ENCODE peak calls at places on chromosomes 1 and 21, in seven cellular contexts. U is CD4-positive, alpha-beta T cell; Y is fibroblast of lung; O is foreskin keratinocyte; Q is neural progenitor cell; C is endothelial cell of umbilical vein; H is psoas muscle. I is an unnamed sample.

GRCh38 chr21:39347537-39347936 is 1.4 kb downstream of the HMGN1 start:
- DNase-seq in H (no peak), Y (no peak), C (peak), Q (no peak), U (no peak), O (no peak), I (no peak)

GRCh38 chr1:204345941-204346678 is 13.6 kb downstream of the PLEKHA6 start:
- DNase-seq in Q (no peak), U (no peak), H (no peak), C (no peak), O (no peak), Y (no peak), I (no peak)

GRCh38 chr1:207028884-207029283 is 3.7 kb downstream of the C1orf116 start:
- DNase-seq in O (no peak), Y (no peak), H (no peak), Q (no peak), C (no peak), U (no peak), I (no peak)

GRCh38 chr1:165152727-165153126 is 203.8 kb downstream of the LMX1A start:
- DNase-seq in H (peak), C (no peak), Q (peak), Y (no peak), O (no peak), U (no peak), I (no peak)

GRCh38 chr1:56031011-56031410 is 548.4 kb downstream of the PLPP3 start:
- DNase-seq in O (no peak), Y (no peak), Q (no peak), U (no peak), C (peak), H (no peak), I (no peak)

GRCh38 chr1:189510827-189511226 is 966.8 kb downstream of the BRINP3 start:
- DNase-seq in C (no peak), U (no peak), H (no peak), Q (no peak), Y (no peak), O (no peak), I (no peak)

GRCh38 chr1:30809514-30810263 is 52.1 kb upstream of the LAPTM5 start:
- DNase-seq in Q (peak), O (no peak), Y (peak), H (no peak), C (peak), U (no peak), I (peak)

GRCh38 chr1:162873671-162874666 is 13.0 kb upstream of the CCDC190 start:
- DNase-seq in Q (no peak), H (no peak), U (no peak), O (no peak), Y (peak), C (peak), I (peak)

GRCh38 chr21:29449306-29449940 is 150.7 kb downstream of the BACH1 start:
- DNase-seq in Y (no peak), H (no peak), U (no peak), C (no peak), O (no peak), Q (no peak), I (no peak)

GRCh38 chr1:38727629-38728175 is 131.9 kb downstream of the RRAGC start:
- DNase-seq in U (no peak), C (no peak), Y (no peak), O (no peak), Q (peak), H (no peak), I (no peak)

GRCh38 chr1:203148127-203148526 is 20.6 kb downstream of the ADORA1 start:
- DNase-seq in Y (no peak), O (no peak), H (no peak), C (no peak), U (no peak), Q (no peak), I (no peak)

GRCh38 chr1:94004924-94005323 is 95.7 kb upstream of the GCLM start:
- DNase-seq in Y (no peak), O (peak), Q (no peak), U (no peak), H (no peak), C (no peak), I (no peak)

GRCh38 chr1:90201467-90202358 is 206.8 kb downstream of the ZNF326 start:
- DNase-seq in C (no peak), Q (no peak), U (no peak), H (no peak), Y (peak), O (peak), I (peak)

GRCh38 chr1:2944705-2945104 is 76.6 kb upstream of the ACTRT2 start:
- DNase-seq in H (no peak), Q (no peak), Y (no peak), U (no peak), O (no peak), C (no peak), I (no peak)

GRCh38 chr1:67560580-67561285 is 124.3 kb upstream of the GADD45A start:
- DNase-seq in O (no peak), H (no peak), C (no peak), Q (no peak), Y (no peak), U (no peak), I (no peak)

GRCh38 chr1:167491586-167492408 is 26.5 kb downstream of the CD247 start:
- DNase-seq in Y (no peak), Q (peak), H (no peak), O (no peak), C (no peak), U (no peak), I (no peak)

GRCh38 chr1:28601696-28602095 is 9.6 kb downstream of the RAB42 start:
- DNase-seq in Y (peak), H (no peak), Q (no peak), U (no peak), O (peak), C (peak), I (peak)

GRCh38 chr1:94092210-94092613 is 28.7 kb downstream of the ABCA4 start:
- DNase-seq in Y (peak), U (no peak), C (peak), H (no peak), Q (no peak), O (no peak), I (no peak)

GRCh38 chr1:152252157-152252556 is 28.2 kb upstream of the HRNR start:
- DNase-seq in O (peak), Y (no peak), H (no peak), Q (no peak), U (no peak), C (no peak), I (no peak)

GRCh38 chr1:20590313-20590777 is 1.4 kb downstream of the CDA start:
- DNase-seq in O (no peak), Q (no peak), H (peak), Y (peak), C (no peak), U (no peak), I (no peak)

GRCh38 chr1:15189692-15190321 is 36.3 kb downstream of the TMEM51 start:
- DNase-seq in C (no peak), O (no peak), U (no peak), Y (no peak), Q (no peak), H (no peak), I (no peak)

GRCh38 chr1:25619101-25619890 is 2.7 kb downstream of the MAN1C1 start:
- DNase-seq in Q (peak), C (peak), H (peak), O (no peak), U (peak), Y (peak), I (no peak)

GRCh38 chr1:25616080-25616931 is at the start of gene MAN1C1:
- DNase-seq in U (peak), H (peak), Y (peak), Q (peak), O (no peak), C (peak), I (peak)

GRCh38 chr1:25616932-25617625 is 488 bp downstream of the MAN1C1 start:
- DNase-seq in C (no peak), O (no peak), Y (no peak), Q (peak), U (no peak), H (peak), I (no peak)

GRCh38 chr1:25618433-25618808 is 1.8 kb downstream of the MAN1C1 start:
- DNase-seq in Q (peak), C (no peak), Y (no peak), U (no peak), O (no peak), H (no peak), I (no peak)

DNA sequence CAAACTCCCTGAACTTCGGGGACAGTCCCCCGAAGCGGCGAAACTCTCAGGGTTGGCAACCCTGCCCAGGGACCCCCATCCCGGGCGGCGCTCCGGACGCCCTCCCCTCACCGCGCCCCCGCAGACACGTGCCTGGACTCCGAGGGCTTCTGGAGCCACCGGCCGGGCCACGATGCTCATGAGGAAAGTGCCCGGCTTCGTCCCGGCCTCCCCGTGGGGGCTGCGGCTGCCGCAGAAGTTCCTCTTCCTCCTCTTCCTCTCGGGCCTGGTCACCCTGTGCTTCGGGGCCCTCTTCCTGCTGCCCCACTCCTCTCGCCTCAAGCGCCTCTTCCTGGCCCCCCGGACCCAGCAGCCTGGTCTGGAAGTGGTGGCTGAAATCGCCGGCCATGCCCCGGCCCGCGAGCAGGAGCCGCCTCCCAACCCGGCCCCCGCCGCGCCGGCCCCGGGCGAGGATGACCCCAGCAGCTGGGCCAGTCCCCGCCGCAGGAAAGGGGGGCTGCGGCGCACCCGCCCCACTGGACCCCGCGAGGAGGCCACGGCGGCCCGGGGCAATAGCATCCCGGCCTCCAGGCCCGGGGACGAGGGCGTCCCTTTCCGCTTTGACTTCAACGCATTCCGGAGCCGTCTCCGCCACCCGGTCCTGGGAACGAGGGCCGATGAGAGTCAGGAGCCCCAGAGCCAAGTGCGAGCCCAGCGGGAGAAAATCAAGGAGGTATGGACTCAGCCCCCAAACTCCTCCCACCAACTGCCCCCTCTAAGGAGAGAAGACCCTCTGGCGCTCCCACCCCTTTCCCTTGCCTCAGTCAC is 1.2 kb downstream of the MAN1C1 start:
- DNase-seq in Y (no peak), Q (peak), U (no peak), C (no peak), O (no peak), H (peak), I (no peak)
- H3K27ac ChIP-seq in Y (no peak), Q (no peak), U (peak), C (no peak), O (no peak), H (no peak), I (no peak)

GRCh38 chr1:62926681-62927252 is 142.8 kb downstream of the ATG4C start:
- DNase-seq in Y (no peak), C (no peak), U (no peak), Q (no peak), H (no peak), O (no peak), I (no peak)
- TF ChIP-seq CTCF in Y (no peak), C (no peak), U (no peak), Q (peak), H (no peak), O (peak), I (no peak)

GRCh38 chr1:209883341-209883971 is 54.6 kb upstream of the SYT14 start:
- DNase-seq in C (peak), H (no peak), Y (peak), O (no peak), Q (peak), U (no peak), I (peak)

GRCh38 chr1:209886219-209886536 is 51.8 kb upstream of the SYT14 start:
- DNase-seq in H (no peak), U (no peak), O (no peak), Q (no peak), C (peak), Y (no peak), I (no peak)

GRCh38 chr1:209885403-209886218 is 52.4 kb upstream of the SYT14 start:
- DNase-seq in C (no peak), H (no peak), Y (no peak), U (no peak), O (no peak), Q (no peak), I (no peak)

GRCh38 chr1:209884249-209884648 is 53.8 kb upstream of the SYT14 start:
- DNase-seq in H (no peak), O (no peak), U (no peak), C (peak), Q (no peak), Y (peak), I (no peak)

GRCh38 chr1:209884665-209885117 is 53.3 kb upstream of the SYT14 start:
- DNase-seq in H (no peak), Y (peak), C (peak), U (no peak), O (peak), Q (no peak), I (peak)
- H3K27ac ChIP-seq in H (no peak), Y (peak), C (peak), U (no peak), O (peak), Q (no peak), I (peak)

DNA sequence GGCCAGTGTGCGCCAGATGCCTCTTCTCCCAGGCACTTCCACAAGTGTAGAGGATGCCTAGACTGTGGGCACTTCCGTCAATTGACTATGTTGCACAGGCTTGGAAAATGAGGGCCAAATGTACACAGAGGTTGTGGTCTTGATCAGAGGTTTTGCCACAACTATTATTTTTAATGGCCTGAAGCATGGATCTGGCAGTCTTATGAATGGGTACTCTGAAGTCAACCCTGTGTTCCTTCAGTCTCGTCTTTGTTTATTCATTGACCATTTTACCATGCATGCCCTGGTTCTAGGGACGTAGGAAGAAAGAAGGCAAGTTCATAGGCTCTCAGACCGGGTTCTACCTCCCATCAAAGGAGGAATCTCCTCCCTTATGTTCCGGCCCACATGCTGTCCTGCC is 329.1 kb downstream of the HHAT start:
- DNase-seq in U (no peak), H (no peak), Y (no peak), O (no peak), Q (no peak), C (no peak), I (no peak)
- TF ChIP-seq CTCF in U (no peak), H (no peak), Y (no peak), O (no peak), Q (no peak), C (no peak), I (no peak)

GRCh38 chr1:214447557-214447871 is 103.9 kb downstream of the PTPN14 start:
- DNase-seq in U (no peak), Y (peak), C (no peak), Q (no peak), H (no peak), O (no peak), I (no peak)

GRCh38 chr1:214444159-214444939 is 107.1 kb downstream of the PTPN14 start:
- DNase-seq in O (no peak), H (no peak), Y (no peak), U (no peak), C (no peak), Q (no peak), I (no peak)

GRCh38 chr1:214445846-214446614 is 105.4 kb downstream of the PTPN14 start:
- DNase-seq in C (peak), O (peak), U (no peak), Q (no peak), Y (peak), H (no peak), I (peak)

GRCh38 chr1:214446772-214447556 is 104.4 kb downstream of the PTPN14 start:
- DNase-seq in U (no peak), H (no peak), O (peak), Q (peak), Y (peak), C (peak), I (peak)

GRCh38 chr1:214445201-214445600 is 106.2 kb downstream of the PTPN14 start:
- DNase-seq in O (no peak), C (no peak), Q (no peak), U (no peak), H (no peak), Y (peak), I (no peak)
- H3K27ac ChIP-seq in O (peak), C (peak), Q (no peak), U (no peak), H (peak), Y (peak), I (peak)

GRCh38 chr1:52906135-52906603 is 15.4 kb downstream of the ECHDC2 start:
- DNase-seq in Y (no peak), Q (no peak), C (no peak), O (no peak), U (no peak), H (peak), I (no peak)

GRCh38 chr1:52905376-52905698 is 16.2 kb downstream of the ECHDC2 start:
- DNase-seq in H (peak), O (no peak), U (no peak), Q (no peak), C (no peak), Y (no peak), I (no peak)

GRCh38 chr1:52907068-52907811 is 14.3 kb downstream of the ECHDC2 start:
- DNase-seq in Q (no peak), Y (no peak), H (no peak), O (no peak), C (no peak), U (no peak), I (no peak)

GRCh38 chr1:52907812-52908153 is 13.8 kb downstream of the ECHDC2 start:
- DNase-seq in O (no peak), U (no peak), H (no peak), Q (no peak), C (no peak), Y (no peak), I (no peak)

DNA sequence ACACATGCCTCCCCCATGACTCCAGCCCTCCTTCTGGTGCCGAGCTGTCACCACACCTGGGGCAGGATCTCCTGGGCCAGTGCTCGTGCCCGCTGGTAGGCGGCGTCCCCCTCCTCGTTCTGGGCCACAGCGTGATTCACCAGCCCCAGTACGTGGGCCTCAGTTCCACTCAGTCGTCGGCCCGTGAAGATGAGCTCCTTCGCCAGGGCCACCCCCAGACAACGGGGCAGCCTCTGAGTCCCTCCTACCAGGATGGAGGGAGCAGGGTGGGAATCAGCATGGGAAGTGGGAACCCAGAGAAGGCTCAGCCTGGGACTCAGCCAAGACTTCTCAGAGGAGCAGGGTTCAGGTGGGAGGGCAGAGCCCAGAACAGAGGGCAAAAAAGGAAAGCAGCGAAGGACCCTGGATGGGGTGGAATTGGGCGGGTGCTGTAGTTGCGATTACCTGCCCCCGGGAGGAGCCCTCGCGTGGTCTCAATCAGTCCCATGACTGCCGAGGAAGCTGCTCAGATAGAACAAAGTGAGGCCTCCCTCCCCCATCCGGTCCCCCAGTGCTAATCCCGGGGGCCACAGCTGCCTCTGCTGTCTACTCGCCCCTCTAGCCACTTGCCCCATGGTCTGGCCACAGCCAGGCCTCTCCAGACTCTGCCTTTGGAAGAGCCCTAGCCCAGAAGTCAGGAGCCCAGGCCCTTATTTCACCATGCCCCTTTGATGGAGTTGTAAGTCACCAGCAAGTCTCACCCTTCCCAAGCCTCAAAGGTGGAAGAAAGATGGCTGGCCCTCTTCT is 16.8 kb downstream of the ECHDC2 start:
- DNase-seq in O (no peak), H (no peak), U (no peak), C (no peak), Y (peak), Q (peak), I (no peak)
- TF ChIP-seq CTCF in O (peak), H (no peak), U (peak), C (peak), Y (peak), Q (peak), I (peak)

I was measured in AG04450.